ENCODE peak calls at places on chromosomes 16 and 17, in seven cellular contexts. One of them, this sample, is unnamed.

GRCh38 chr16:30949655-30950515 is 1.0 kb downstream of the ORAI3 start:
- DNase-seq in neural progenitor cell: peak
- DNase-seq in dorsolateral prefrontal cortex: no peak
- DNase-seq in fibroblast of lung: peak
- DNase-seq in body of pancreas: peak
- DNase-seq in AG10803: peak
- DNase-seq in WERI-Rb-1: peak
- DNase-seq in this sample: peak

GRCh38 chr16:19138601-19139000 is 24.8 kb downstream of the ITPRIPL2 start:
- DNase-seq in neural progenitor cell: no peak
- DNase-seq in dorsolateral prefrontal cortex: no peak
- DNase-seq in fibroblast of lung: peak
- DNase-seq in body of pancreas: no peak
- DNase-seq in AG10803: peak
- DNase-seq in WERI-Rb-1: no peak
- DNase-seq in this sample: peak

GRCh38 chr16:4344659-4345438 is 6.3 kb downstream of the PAM16 start:
- DNase-seq in neural progenitor cell: no peak
- DNase-seq in dorsolateral prefrontal cortex: peak
- DNase-seq in fibroblast of lung: peak
- DNase-seq in body of pancreas: no peak
- DNase-seq in AG10803: no peak
- DNase-seq in WERI-Rb-1: no peak
- DNase-seq in this sample: no peak

GRCh38 chr17:39222866-39223834 is 2.6 kb downstream of the STAC2 start:
- DNase-seq in neural progenitor cell: no peak
- DNase-seq in dorsolateral prefrontal cortex: no peak
- DNase-seq in fibroblast of lung: no peak
- DNase-seq in body of pancreas: no peak
- DNase-seq in AG10803: no peak
- DNase-seq in WERI-Rb-1: no peak
- DNase-seq in this sample: no peak

GRCh38 chr17:81703747-81704654 is 834 bp downstream of the MRPL12 start:
- DNase-seq in neural progenitor cell: no peak
- DNase-seq in dorsolateral prefrontal cortex: no peak
- DNase-seq in fibroblast of lung: no peak
- DNase-seq in body of pancreas: no peak
- DNase-seq in AG10803: no peak
- DNase-seq in WERI-Rb-1: no peak
- DNase-seq in this sample: no peak

GRCh38 chr16:21704266-21704665 is 40.5 kb downstream of the OTOA start:
- DNase-seq in neural progenitor cell: no peak
- DNase-seq in dorsolateral prefrontal cortex: no peak
- DNase-seq in fibroblast of lung: no peak
- DNase-seq in body of pancreas: no peak
- DNase-seq in AG10803: no peak
- DNase-seq in WERI-Rb-1: no peak
- DNase-seq in this sample: no peak

GRCh38 chr16:11914210-11914758 is 1.5 kb downstream of the GSPT1 start:
- DNase-seq in neural progenitor cell: no peak
- DNase-seq in dorsolateral prefrontal cortex: no peak
- DNase-seq in fibroblast of lung: peak
- DNase-seq in body of pancreas: no peak
- DNase-seq in AG10803: no peak
- DNase-seq in WERI-Rb-1: no peak
- DNase-seq in this sample: no peak

GRCh38 chr16:47037396-47037745 is 63.9 kb upstream of the DNAJA2 start:
- DNase-seq in neural progenitor cell: peak
- DNase-seq in dorsolateral prefrontal cortex: no peak
- DNase-seq in fibroblast of lung: peak
- DNase-seq in body of pancreas: peak
- DNase-seq in AG10803: no peak
- DNase-seq in WERI-Rb-1: peak
- DNase-seq in this sample: peak

GRCh38 chr16:75208861-75209505 is 2.0 kb upstream of the CTRB2 start:
- DNase-seq in neural progenitor cell: no peak
- DNase-seq in dorsolateral prefrontal cortex: no peak
- DNase-seq in fibroblast of lung: no peak
- DNase-seq in body of pancreas: no peak
- DNase-seq in AG10803: no peak
- DNase-seq in WERI-Rb-1: no peak
- DNase-seq in this sample: no peak

GRCh38 chr17:32259596-32259995 is 6.0 kb upstream of the RHBDL3 start:
- DNase-seq in neural progenitor cell: no peak
- DNase-seq in dorsolateral prefrontal cortex: peak
- DNase-seq in fibroblast of lung: peak
- DNase-seq in body of pancreas: no peak
- DNase-seq in AG10803: peak
- DNase-seq in WERI-Rb-1: no peak
- DNase-seq in this sample: peak

GRCh38 chr17:55722742-55723487 is at the start of gene TMEM100:
- DNase-seq in neural progenitor cell: no peak
- DNase-seq in dorsolateral prefrontal cortex: no peak
- DNase-seq in fibroblast of lung: peak
- DNase-seq in body of pancreas: no peak
- DNase-seq in AG10803: peak
- DNase-seq in WERI-Rb-1: no peak
- DNase-seq in this sample: peak

GRCh38 chr17:56690441-56691291 is 97.2 kb downstream of the NOG start:
- DNase-seq in neural progenitor cell: no peak
- DNase-seq in dorsolateral prefrontal cortex: no peak
- DNase-seq in fibroblast of lung: no peak
- DNase-seq in body of pancreas: no peak
- DNase-seq in AG10803: peak
- DNase-seq in WERI-Rb-1: no peak
- DNase-seq in this sample: no peak

GRCh38 chr16:21283521-21284289 is 5.6 kb upstream of the CRYM start:
- DNase-seq in neural progenitor cell: peak
- DNase-seq in dorsolateral prefrontal cortex: peak
- DNase-seq in fibroblast of lung: peak
- DNase-seq in body of pancreas: no peak
- DNase-seq in AG10803: no peak
- DNase-seq in WERI-Rb-1: peak
- DNase-seq in this sample: peak

GRCh38 chr16:57128787-57129389 is 36.5 kb downstream of the CPNE2 start:
- DNase-seq in neural progenitor cell: no peak
- DNase-seq in dorsolateral prefrontal cortex: no peak
- DNase-seq in fibroblast of lung: no peak
- DNase-seq in body of pancreas: no peak
- DNase-seq in AG10803: no peak
- DNase-seq in WERI-Rb-1: no peak
- DNase-seq in this sample: no peak

GRCh38 chr16:57041182-57042156 is 50.9 kb upstream of the CPNE2 start:
- DNase-seq in neural progenitor cell: no peak
- DNase-seq in dorsolateral prefrontal cortex: no peak
- DNase-seq in fibroblast of lung: peak
- DNase-seq in body of pancreas: no peak
- DNase-seq in AG10803: no peak
- DNase-seq in WERI-Rb-1: no peak
- DNase-seq in this sample: no peak

GRCh38 chr16:38941-39892 is 14.2 kb downstream of the POLR3K start:
- DNase-seq in neural progenitor cell: no peak
- DNase-seq in dorsolateral prefrontal cortex: no peak
- DNase-seq in fibroblast of lung: no peak
- DNase-seq in body of pancreas: no peak
- DNase-seq in AG10803: no peak
- DNase-seq in WERI-Rb-1: no peak
- DNase-seq in this sample: no peak

GRCh38 chr17:77374170-77374936 is 233.6 kb downstream of the SEC14L1 start:
- DNase-seq in neural progenitor cell: peak
- DNase-seq in dorsolateral prefrontal cortex: peak
- DNase-seq in fibroblast of lung: peak
- DNase-seq in body of pancreas: peak
- DNase-seq in AG10803: peak
- DNase-seq in WERI-Rb-1: peak
- DNase-seq in this sample: peak

GRCh38 chr16:1958715-1959268 is 546 bp upstream of the NDUFB10 start:
- DNase-seq in neural progenitor cell: no peak
- DNase-seq in dorsolateral prefrontal cortex: no peak
- DNase-seq in fibroblast of lung: no peak
- DNase-seq in body of pancreas: no peak
- DNase-seq in AG10803: no peak
- DNase-seq in WERI-Rb-1: no peak
- DNase-seq in this sample: no peak

GRCh38 chr17:7014995-7015586 is 2.7 kb downstream of the RNASEK start:
- DNase-seq in neural progenitor cell: peak
- DNase-seq in dorsolateral prefrontal cortex: no peak
- DNase-seq in fibroblast of lung: peak
- DNase-seq in body of pancreas: no peak
- DNase-seq in AG10803: peak
- DNase-seq in WERI-Rb-1: no peak
- DNase-seq in this sample: peak

GRCh38 chr16:76277099-76278030 is at the start of gene CNTNAP4:
- DNase-seq in neural progenitor cell: peak
- DNase-seq in dorsolateral prefrontal cortex: peak
- DNase-seq in fibroblast of lung: no peak
- DNase-seq in body of pancreas: no peak
- DNase-seq in AG10803: no peak
- DNase-seq in WERI-Rb-1: peak
- DNase-seq in this sample: no peak

GRCh38 chr16:50204426-50205108 is 51.5 kb downstream of the TENT4B start:
- DNase-seq in neural progenitor cell: no peak
- DNase-seq in dorsolateral prefrontal cortex: no peak
- DNase-seq in fibroblast of lung: peak
- DNase-seq in body of pancreas: no peak
- DNase-seq in AG10803: peak
- DNase-seq in WERI-Rb-1: no peak
- DNase-seq in this sample: no peak

GRCh38 chr16:50202926-50203624 is 50.0 kb downstream of the TENT4B start:
- DNase-seq in neural progenitor cell: no peak
- DNase-seq in dorsolateral prefrontal cortex: no peak
- DNase-seq in fibroblast of lung: peak
- DNase-seq in body of pancreas: no peak
- DNase-seq in AG10803: peak
- DNase-seq in WERI-Rb-1: no peak
- DNase-seq in this sample: peak

GRCh38 chr16:50207652-50208051 is 54.5 kb downstream of the TENT4B start:
- DNase-seq in neural progenitor cell: no peak
- DNase-seq in dorsolateral prefrontal cortex: no peak
- DNase-seq in fibroblast of lung: peak
- DNase-seq in body of pancreas: no peak
- DNase-seq in AG10803: peak
- DNase-seq in WERI-Rb-1: no peak
- DNase-seq in this sample: peak

GRCh38 chr16:50201784-50202183 is 48.7 kb downstream of the TENT4B start:
- DNase-seq in neural progenitor cell: no peak
- DNase-seq in dorsolateral prefrontal cortex: no peak
- DNase-seq in fibroblast of lung: no peak
- DNase-seq in body of pancreas: no peak
- DNase-seq in AG10803: peak
- DNase-seq in WERI-Rb-1: no peak
- DNase-seq in this sample: no peak

GRCh38 chr16:50203681-50204080 is 50.6 kb downstream of the TENT4B start:
- DNase-seq in neural progenitor cell: no peak
- DNase-seq in dorsolateral prefrontal cortex: no peak
- DNase-seq in fibroblast of lung: no peak
- DNase-seq in body of pancreas: no peak
- DNase-seq in AG10803: no peak
- DNase-seq in WERI-Rb-1: no peak
- DNase-seq in this sample: no peak
- H3K4me3 ChIP-seq in neural progenitor cell: no peak
- H3K4me3 ChIP-seq in dorsolateral prefrontal cortex: no peak
- H3K4me3 ChIP-seq in fibroblast of lung: no peak
- H3K4me3 ChIP-seq in body of pancreas: no peak
- H3K4me3 ChIP-seq in AG10803: peak
- H3K4me3 ChIP-seq in WERI-Rb-1: no peak
- H3K4me3 ChIP-seq in this sample: no peak

DNA sequence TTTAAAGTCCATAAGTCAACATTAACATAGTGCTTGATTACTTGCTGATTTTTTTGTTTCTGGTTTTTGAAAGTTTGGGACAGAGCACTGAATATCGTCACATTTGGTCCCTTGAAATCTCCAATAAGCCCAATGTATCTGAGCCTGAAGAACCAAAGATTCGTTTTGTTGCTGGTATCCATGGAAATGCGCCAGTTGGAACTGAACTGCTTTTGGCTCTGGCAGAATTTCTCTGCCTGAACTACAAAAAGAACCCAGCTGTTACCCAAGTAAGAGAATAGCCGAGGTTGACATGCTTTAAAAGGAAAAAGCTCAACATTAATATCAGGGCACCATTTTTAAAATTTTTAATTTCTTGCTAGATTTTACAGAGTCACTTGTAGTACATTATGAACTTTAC is 27.7 kb upstream of the GOSR1 start:
- DNase-seq in neural progenitor cell: no peak
- DNase-seq in dorsolateral prefrontal cortex: peak
- DNase-seq in fibroblast of lung: peak
- DNase-seq in body of pancreas: peak
- DNase-seq in AG10803: peak
- DNase-seq in WERI-Rb-1: no peak
- DNase-seq in this sample: peak
- TF ChIP-seq CTCF in neural progenitor cell: no peak
- TF ChIP-seq CTCF in dorsolateral prefrontal cortex: no peak
- TF ChIP-seq CTCF in fibroblast of lung: no peak
- TF ChIP-seq CTCF in body of pancreas: no peak
- TF ChIP-seq CTCF in AG10803: no peak
- TF ChIP-seq CTCF in WERI-Rb-1: no peak
- TF ChIP-seq CTCF in this sample: no peak

DNA sequence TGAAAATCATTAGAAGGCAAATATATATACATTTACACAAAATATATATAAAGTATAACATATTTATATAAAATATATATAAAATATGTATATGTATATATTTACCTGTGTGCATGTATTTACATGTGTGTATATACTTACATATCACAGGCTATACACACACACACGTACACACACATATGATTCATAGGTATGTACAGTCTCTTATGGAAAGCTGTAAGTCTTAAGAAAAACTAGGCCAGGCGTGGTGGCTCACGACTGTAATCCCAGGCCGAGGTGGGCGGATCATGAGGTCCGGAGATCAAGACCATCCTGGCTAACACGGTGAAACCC is 14.7 kb downstream of the TOM1L2 start:
- DNase-seq in neural progenitor cell: no peak
- DNase-seq in dorsolateral prefrontal cortex: no peak
- DNase-seq in fibroblast of lung: no peak
- DNase-seq in body of pancreas: no peak
- DNase-seq in AG10803: no peak
- DNase-seq in WERI-Rb-1: no peak
- DNase-seq in this sample: no peak
- H3K4me3 ChIP-seq in neural progenitor cell: no peak
- H3K4me3 ChIP-seq in dorsolateral prefrontal cortex: no peak
- H3K4me3 ChIP-seq in fibroblast of lung: no peak
- H3K4me3 ChIP-seq in body of pancreas: no peak
- H3K4me3 ChIP-seq in AG10803: no peak
- H3K4me3 ChIP-seq in WERI-Rb-1: no peak
- H3K4me3 ChIP-seq in this sample: no peak

DNA sequence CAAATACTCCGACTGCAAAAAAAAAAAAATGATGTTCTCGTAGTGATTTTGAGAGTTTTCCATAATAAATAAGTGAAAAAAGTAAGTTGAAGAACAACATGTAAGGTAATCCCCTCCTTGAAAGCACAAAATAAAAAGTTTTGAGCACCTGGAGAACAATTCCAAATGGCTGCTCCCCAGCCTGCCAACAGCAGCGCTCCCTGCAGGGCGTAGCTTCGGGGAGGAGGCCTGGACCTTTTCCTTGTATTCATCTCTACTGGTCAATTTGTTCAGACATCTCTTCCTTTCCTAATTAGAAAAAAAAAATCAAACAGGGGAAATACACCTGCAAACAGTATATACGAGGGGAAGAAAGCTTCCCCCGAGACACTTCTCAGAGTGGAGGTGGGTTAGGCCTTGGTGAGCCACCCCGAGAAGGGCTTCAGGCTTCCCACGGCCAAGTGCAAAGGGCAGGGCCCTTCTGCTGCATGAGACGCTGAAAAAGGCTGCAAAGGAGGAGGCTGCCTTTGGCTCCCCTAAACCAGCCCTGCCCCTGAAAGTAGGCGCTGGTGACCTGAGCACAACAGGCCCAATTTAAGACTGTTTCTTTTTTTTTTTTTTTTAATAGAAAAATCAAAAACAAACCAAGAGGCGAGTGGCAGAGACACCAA is 193.2 kb upstream of the FOXF1 start:
- DNase-seq in neural progenitor cell: no peak
- DNase-seq in dorsolateral prefrontal cortex: no peak
- DNase-seq in fibroblast of lung: no peak
- DNase-seq in body of pancreas: no peak
- DNase-seq in AG10803: no peak
- DNase-seq in WERI-Rb-1: no peak
- DNase-seq in this sample: no peak
- TF ChIP-seq CTCF in neural progenitor cell: peak
- TF ChIP-seq CTCF in dorsolateral prefrontal cortex: no peak
- TF ChIP-seq CTCF in fibroblast of lung: no peak
- TF ChIP-seq CTCF in body of pancreas: no peak
- TF ChIP-seq CTCF in AG10803: no peak
- TF ChIP-seq CTCF in WERI-Rb-1: peak
- TF ChIP-seq CTCF in this sample: no peak

This sample was measured in cardiac fibroblast.